ENCODE peak calls at places on chromosome 1, in ten cellular contexts. O is ureter; R is testis; C is stimulated activated CD4-positive, alpha-beta T cell treated with anti-CD3 and anti-CD28 coated beads, Interleukin-1b, Interleukin-23, amount 100 ng/mL, for 1 hour; F is AG09309; A is nephron progenitor cell; B is activated CD8-positive, alpha-beta T cell treated with anti-CD3 and anti-CD28 coated beads for 36 hours; S is KG1; P is HT1080; K is germinal center. Q is an unnamed sample.
A peak's percentile ranks its signal among the peaks of the same experiment; 100 is the strongest.

GRCh38 chr1:102879439-102879993 is 228.8 kb downstream of the COL11A1 start:
- DNase-seq in O (no peak), R (no peak), C (no peak), F (peak; percentile 48), A (no peak), B (no peak), S (no peak), P (peak; percentile 93), K (no peak), Q (peak; percentile 94)

GRCh38 chr1:199747984-199748383 is 279.5 kb upstream of the NR5A2 start:
- DNase-seq in O (no peak), R (no peak), C (no peak), F (no peak), A (peak; percentile 63), B (no peak), S (no peak), P (no peak), K (no peak), Q (no peak)

GRCh38 chr1:60990719-60991100 is 91.7 kb upstream of the NFIA start:
- DNase-seq in O (no peak), R (no peak), C (no peak), F (no peak), A (peak; percentile 13), B (no peak), S (no peak), P (no peak), K (no peak), Q (no peak)

GRCh38 chr1:230626274-230626673 is 16.0 kb upstream of the COG2 start:
- DNase-seq in O (no peak), R (no peak), C (no peak), F (no peak), A (no peak), B (no peak), S (no peak), P (no peak), K (no peak), Q (no peak)

GRCh38 chr1:216325946-216326345 is 97.3 kb downstream of the USH2A start:
- DNase-seq in O (no peak), R (no peak), C (no peak), F (no peak), A (no peak), B (no peak), S (no peak), P (peak; percentile 68), K (no peak), Q (no peak)

GRCh38 chr1:161082996-161083742 is 6.2 kb downstream of the NECTIN4 start:
- DNase-seq in O (peak; percentile 95), R (peak; percentile 23), C (no peak), F (peak; percentile 69), A (peak; percentile 23), B (no peak), S (peak; percentile 6), P (peak; percentile 93), K (no peak), Q (peak; percentile 58)

GRCh38 chr1:16215882-16216753 is 3.7 kb upstream of the ARHGEF19 start:
- DNase-seq in O (peak; percentile 89), R (peak; percentile 89), C (no peak), F (peak; percentile 4), A (peak; percentile 97), B (peak; percentile 84), S (no peak), P (no peak), K (peak; percentile 85), Q (peak; percentile 27)

GRCh38 chr1:164380893-164381292 is 178.1 kb upstream of the PBX1 start:
- DNase-seq in O (no peak), R (no peak), C (no peak), F (peak; percentile 57), A (no peak), B (no peak), S (no peak), P (peak; percentile 27), K (no peak), Q (peak; percentile 46)

Q was measured in RKO.